ENCODE peak calls at places on chromosomes 7 and 10, in nine cellular contexts. One of them, this sample, is unnamed.

GRCh38 chr10:5659702-5660528 is 6.5 kb downstream of the ASB13 start:
- DNase-seq in glutamatergic neuron: no peak
- DNase-seq in BJ: peak; percentile 23
- DNase-seq in sigmoid colon: no peak
- DNase-seq in heart right ventricle: no peak
- DNase-seq in cardiac muscle cell: peak; percentile 70
- DNase-seq in A549: peak; percentile 43
- DNase-seq in WERI-Rb-1: no peak
- DNase-seq in GM12865: peak; percentile 50
- DNase-seq in this sample: no peak

GRCh38 chr10:71213127-71213616 is 802 bp downstream of the UNC5B start:
- DNase-seq in heart right ventricle: peak; percentile 50
- DNase-seq in glutamatergic neuron: peak; percentile 39
- DNase-seq in BJ: no peak
- DNase-seq in GM12865: peak; percentile 18
- DNase-seq in WERI-Rb-1: peak; percentile 83
- DNase-seq in A549: no peak
- DNase-seq in cardiac muscle cell: peak; percentile 84
- DNase-seq in sigmoid colon: peak; percentile 84
- DNase-seq in this sample: peak; percentile 61

GRCh38 chr7:88315532-88315931 is 8.8 kb upstream of the STEAP4 start:
- DNase-seq in BJ: no peak
- DNase-seq in heart right ventricle: no peak
- DNase-seq in A549: no peak
- DNase-seq in WERI-Rb-1: no peak
- DNase-seq in GM12865: no peak
- DNase-seq in glutamatergic neuron: no peak
- DNase-seq in cardiac muscle cell: no peak
- DNase-seq in sigmoid colon: no peak
- DNase-seq in this sample: no peak

GRCh38 chr10:9900765-9901164 is 1116.9 kb upstream of the CELF2 start:
- DNase-seq in A549: no peak
- DNase-seq in sigmoid colon: no peak
- DNase-seq in heart right ventricle: no peak
- DNase-seq in BJ: no peak
- DNase-seq in WERI-Rb-1: no peak
- DNase-seq in GM12865: no peak
- DNase-seq in glutamatergic neuron: no peak
- DNase-seq in cardiac muscle cell: no peak
- DNase-seq in this sample: no peak

GRCh38 chr7:76514926-76515325 is 4.6 kb downstream of the UPK3B start:
- DNase-seq in GM12865: no peak
- DNase-seq in A549: no peak
- DNase-seq in BJ: no peak
- DNase-seq in WERI-Rb-1: no peak
- DNase-seq in heart right ventricle: no peak
- DNase-seq in glutamatergic neuron: peak; percentile 52
- DNase-seq in cardiac muscle cell: no peak
- DNase-seq in sigmoid colon: no peak
- DNase-seq in this sample: peak; percentile 38

GRCh38 chr7:8391353-8392062 is 41.9 kb upstream of the NXPH1 start:
- DNase-seq in glutamatergic neuron: no peak
- DNase-seq in A549: no peak
- DNase-seq in heart right ventricle: no peak
- DNase-seq in BJ: no peak
- DNase-seq in GM12865: peak; percentile 62
- DNase-seq in cardiac muscle cell: no peak
- DNase-seq in WERI-Rb-1: no peak
- DNase-seq in sigmoid colon: no peak
- DNase-seq in this sample: no peak

GRCh38 chr7:153887756-153888591 is 164.2 kb upstream of the DPP6 start:
- DNase-seq in A549: no peak
- DNase-seq in cardiac muscle cell: no peak
- DNase-seq in glutamatergic neuron: no peak
- DNase-seq in heart right ventricle: no peak
- DNase-seq in WERI-Rb-1: no peak
- DNase-seq in GM12865: no peak
- DNase-seq in BJ: no peak
- DNase-seq in sigmoid colon: no peak
- DNase-seq in this sample: peak; percentile 49

GRCh38 chr10:126640391-126640790 is 30.1 kb downstream of the C10orf90 start:
- DNase-seq in cardiac muscle cell: peak; percentile 40
- DNase-seq in BJ: no peak
- DNase-seq in glutamatergic neuron: no peak
- DNase-seq in GM12865: no peak
- DNase-seq in heart right ventricle: no peak
- DNase-seq in WERI-Rb-1: no peak
- DNase-seq in sigmoid colon: no peak
- DNase-seq in A549: no peak
- DNase-seq in this sample: no peak

GRCh38 chr7:41886906-41887311 is 184.0 kb upstream of the INHBA start:
- DNase-seq in WERI-Rb-1: peak; percentile 15
- DNase-seq in A549: no peak
- DNase-seq in BJ: peak; percentile 85
- DNase-seq in GM12865: no peak
- DNase-seq in heart right ventricle: peak; percentile 58
- DNase-seq in cardiac muscle cell: peak; percentile 95
- DNase-seq in sigmoid colon: peak; percentile 87
- DNase-seq in glutamatergic neuron: peak; percentile 34
- DNase-seq in this sample: no peak

GRCh38 chr10:87702973-87703294 is 43.3 kb downstream of the PAPSS2 start:
- DNase-seq in GM12865: no peak
- DNase-seq in BJ: no peak
- DNase-seq in heart right ventricle: no peak
- DNase-seq in A549: no peak
- DNase-seq in cardiac muscle cell: no peak
- DNase-seq in sigmoid colon: no peak
- DNase-seq in glutamatergic neuron: no peak
- DNase-seq in WERI-Rb-1: no peak
- DNase-seq in this sample: no peak

GRCh38 chr10:117653170-117653515 is 110.6 kb downstream of the EMX2 start:
- DNase-seq in cardiac muscle cell: peak; percentile 84
- DNase-seq in sigmoid colon: no peak
- DNase-seq in glutamatergic neuron: no peak
- DNase-seq in BJ: peak; percentile 87
- DNase-seq in WERI-Rb-1: no peak
- DNase-seq in heart right ventricle: no peak
- DNase-seq in A549: peak; percentile 81
- DNase-seq in GM12865: peak; percentile 96
- DNase-seq in this sample: no peak

GRCh38 chr10:120946497-120946896 is 95.3 kb downstream of the WDR11 start:
- DNase-seq in WERI-Rb-1: no peak
- DNase-seq in cardiac muscle cell: peak; percentile 30
- DNase-seq in glutamatergic neuron: no peak
- DNase-seq in heart right ventricle: no peak
- DNase-seq in BJ: no peak
- DNase-seq in GM12865: no peak
- DNase-seq in A549: no peak
- DNase-seq in sigmoid colon: no peak
- DNase-seq in this sample: no peak

GRCh38 chr7:7808156-7808555 is 89.7 kb upstream of the RPA3 start:
- DNase-seq in BJ: no peak
- DNase-seq in cardiac muscle cell: peak; percentile 38
- DNase-seq in GM12865: no peak
- DNase-seq in glutamatergic neuron: no peak
- DNase-seq in heart right ventricle: no peak
- DNase-seq in WERI-Rb-1: no peak
- DNase-seq in sigmoid colon: no peak
- DNase-seq in A549: peak; percentile 10
- DNase-seq in this sample: no peak

GRCh38 chr10:24849537-24850299 is 102.7 kb downstream of the PRTFDC1 start:
- DNase-seq in sigmoid colon: no peak
- DNase-seq in glutamatergic neuron: no peak
- DNase-seq in GM12865: no peak
- DNase-seq in heart right ventricle: no peak
- DNase-seq in WERI-Rb-1: no peak
- DNase-seq in BJ: no peak
- DNase-seq in cardiac muscle cell: no peak
- DNase-seq in A549: no peak
- DNase-seq in this sample: no peak

GRCh38 chr10:103069453-103070331 is 123.4 kb downstream of the NT5C2 start:
- DNase-seq in sigmoid colon: no peak
- DNase-seq in BJ: no peak
- DNase-seq in glutamatergic neuron: peak; percentile 70
- DNase-seq in GM12865: peak; percentile 83
- DNase-seq in WERI-Rb-1: peak; percentile 64
- DNase-seq in cardiac muscle cell: peak; percentile 64
- DNase-seq in A549: peak; percentile 25
- DNase-seq in heart right ventricle: peak; percentile 48
- DNase-seq in this sample: peak; percentile 77

GRCh38 chr10:68496072-68496471 is 24.3 kb upstream of the DNA2 start:
- DNase-seq in cardiac muscle cell: no peak
- DNase-seq in WERI-Rb-1: no peak
- DNase-seq in GM12865: no peak
- DNase-seq in sigmoid colon: no peak
- DNase-seq in A549: no peak
- DNase-seq in glutamatergic neuron: no peak
- DNase-seq in BJ: no peak
- DNase-seq in heart right ventricle: no peak
- DNase-seq in this sample: no peak

GRCh38 chr10:92291921-92292860 is 1.2 kb downstream of the MARCHF5 start:
- DNase-seq in A549: peak; percentile 57
- DNase-seq in GM12865: peak; percentile 84
- DNase-seq in WERI-Rb-1: peak; percentile 48
- DNase-seq in BJ: no peak
- DNase-seq in heart right ventricle: peak; percentile 44
- DNase-seq in sigmoid colon: peak; percentile 75
- DNase-seq in glutamatergic neuron: peak; percentile 39
- DNase-seq in cardiac muscle cell: peak; percentile 69
- DNase-seq in this sample: peak; percentile 59

GRCh38 chr10:92291610-92291859 is 568 bp downstream of the MARCHF5 start:
- DNase-seq in A549: peak; percentile 20
- DNase-seq in sigmoid colon: no peak
- DNase-seq in heart right ventricle: no peak
- DNase-seq in WERI-Rb-1: no peak
- DNase-seq in BJ: no peak
- DNase-seq in glutamatergic neuron: no peak
- DNase-seq in cardiac muscle cell: no peak
- DNase-seq in GM12865: peak; percentile 25
- DNase-seq in this sample: no peak

GRCh38 chr10:92290076-92290836 is 622 bp downstream of the CPEB3 start:
- DNase-seq in heart right ventricle: no peak
- DNase-seq in A549: peak; percentile 38
- DNase-seq in cardiac muscle cell: peak; percentile 54
- DNase-seq in WERI-Rb-1: peak; percentile 44
- DNase-seq in GM12865: peak; percentile 41
- DNase-seq in BJ: no peak
- DNase-seq in sigmoid colon: peak; percentile 71
- DNase-seq in glutamatergic neuron: peak; percentile 36
- DNase-seq in this sample: no peak

DNA sequence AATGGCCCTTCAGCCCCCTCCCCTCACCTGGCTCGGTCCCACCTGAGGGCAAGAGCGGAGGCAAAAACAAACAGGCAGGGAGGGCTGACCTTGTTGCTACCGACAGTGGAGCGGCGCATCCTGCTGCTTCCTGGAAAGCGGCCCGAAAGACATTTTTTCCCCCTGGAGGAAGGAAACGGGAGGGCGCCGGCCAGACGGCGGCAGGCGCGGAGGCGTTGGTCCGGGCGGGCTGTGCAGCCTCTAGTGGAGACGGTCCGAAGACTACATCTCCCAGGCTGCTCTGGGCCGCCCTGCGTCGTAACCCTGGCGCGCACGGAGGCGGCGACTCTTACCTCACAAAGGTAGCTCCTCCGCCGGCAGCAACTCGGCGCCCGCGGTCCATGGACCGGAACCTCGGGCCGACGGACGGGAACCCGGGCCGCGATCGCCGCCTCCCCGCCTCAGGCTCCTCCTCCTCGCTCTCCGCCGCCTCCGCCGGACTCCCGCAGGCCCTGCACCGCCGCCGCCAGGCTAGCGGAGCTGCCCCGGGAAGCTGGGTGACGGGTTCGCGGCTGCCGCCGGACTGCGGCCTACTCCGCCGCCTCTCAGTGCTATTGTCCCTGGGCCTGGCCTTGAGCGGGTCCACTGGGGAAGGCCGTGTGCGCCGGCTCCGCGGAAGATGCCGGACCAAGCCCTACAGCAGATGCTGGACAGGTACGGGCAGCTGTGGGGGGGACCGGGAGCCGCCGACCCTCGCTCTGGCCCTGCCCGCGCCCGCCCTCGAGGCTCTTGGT is at the start of the genes CPEB3 and MARCHF5:
- DNase-seq in GM12865: peak; percentile 98
- DNase-seq in sigmoid colon: peak; percentile 98
- DNase-seq in cardiac muscle cell: peak; percentile 99
- DNase-seq in BJ: peak; percentile 82
- DNase-seq in A549: peak; percentile 92
- DNase-seq in heart right ventricle: peak; percentile 96
- DNase-seq in glutamatergic neuron: peak; percentile 95
- DNase-seq in WERI-Rb-1: peak; percentile 97
- DNase-seq in this sample: peak; percentile 96
- TF ChIP-seq CTCF in GM12865: peak; percentile 58
- TF ChIP-seq CTCF in sigmoid colon: peak; percentile 91
- TF ChIP-seq CTCF in cardiac muscle cell: peak; percentile 57
- TF ChIP-seq CTCF in BJ: peak; percentile 76
- TF ChIP-seq CTCF in A549: no peak
- TF ChIP-seq CTCF in heart right ventricle: peak; percentile 58
- TF ChIP-seq CTCF in glutamatergic neuron: peak; percentile 79
- TF ChIP-seq CTCF in WERI-Rb-1: peak; percentile 65
- TF ChIP-seq CTCF in this sample: peak; percentile 57

DNA sequence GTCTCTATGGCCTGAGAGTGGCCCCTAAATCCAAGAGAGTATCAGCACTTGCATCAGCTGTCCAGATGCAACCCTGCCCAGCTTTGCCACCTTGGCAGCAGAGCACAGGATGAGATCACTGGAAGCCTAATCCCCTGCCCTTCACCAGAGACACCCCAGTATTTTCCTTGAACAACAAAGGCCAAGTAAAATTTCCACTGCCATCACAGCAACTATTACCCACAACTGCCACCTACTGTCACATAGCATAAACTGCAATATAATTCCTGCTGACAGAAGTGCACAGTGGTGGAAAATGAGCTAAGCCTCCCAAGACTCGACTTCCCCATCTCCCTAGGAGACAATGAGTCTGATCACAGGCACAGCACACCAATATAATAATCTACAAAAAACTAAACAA is 462.8 kb upstream of the ZWINT start:
- DNase-seq in glutamatergic neuron: no peak
- DNase-seq in sigmoid colon: no peak
- DNase-seq in A549: no peak
- DNase-seq in heart right ventricle: no peak
- DNase-seq in cardiac muscle cell: no peak
- DNase-seq in WERI-Rb-1: peak; percentile 11
- DNase-seq in GM12865: peak; percentile 41
- DNase-seq in BJ: no peak
- DNase-seq in this sample: peak; percentile 4
- TF ChIP-seq CTCF in glutamatergic neuron: peak; percentile 58
- TF ChIP-seq CTCF in sigmoid colon: no peak
- TF ChIP-seq CTCF in A549: no peak
- TF ChIP-seq CTCF in heart right ventricle: no peak
- TF ChIP-seq CTCF in cardiac muscle cell: no peak
- TF ChIP-seq CTCF in WERI-Rb-1: peak; percentile 61
- TF ChIP-seq CTCF in GM12865: peak; percentile 59
- TF ChIP-seq CTCF in BJ: no peak
- TF ChIP-seq CTCF in this sample: peak; percentile 44

GRCh38 chr7:93092757-93093370 is 24.9 kb downstream of the SAMD9 start:
- DNase-seq in WERI-Rb-1: no peak
- DNase-seq in sigmoid colon: no peak
- DNase-seq in BJ: no peak
- DNase-seq in GM12865: peak; percentile 62
- DNase-seq in glutamatergic neuron: no peak
- DNase-seq in heart right ventricle: no peak
- DNase-seq in cardiac muscle cell: peak; percentile 68
- DNase-seq in A549: no peak
- DNase-seq in this sample: no peak
- TF ChIP-seq CTCF in WERI-Rb-1: peak; percentile 47
- TF ChIP-seq CTCF in sigmoid colon: no peak
- TF ChIP-seq CTCF in BJ: peak; percentile 63
- TF ChIP-seq CTCF in GM12865: peak; percentile 48
- TF ChIP-seq CTCF in glutamatergic neuron: no peak
- TF ChIP-seq CTCF in heart right ventricle: no peak
- TF ChIP-seq CTCF in cardiac muscle cell: peak; percentile 59
- TF ChIP-seq CTCF in A549: peak; percentile 37
- TF ChIP-seq CTCF in this sample: peak; percentile 57

GRCh38 chr10:42753126-42753506 is 29.5 kb upstream of the BMS1 start:
- DNase-seq in GM12865: peak; percentile 22
- DNase-seq in A549: peak; percentile 66
- DNase-seq in BJ: no peak
- DNase-seq in sigmoid colon: peak; percentile 87
- DNase-seq in glutamatergic neuron: peak; percentile 93
- DNase-seq in heart right ventricle: peak; percentile 83
- DNase-seq in cardiac muscle cell: peak; percentile 82
- DNase-seq in WERI-Rb-1: peak; percentile 77
- DNase-seq in this sample: peak; percentile 80
- TF ChIP-seq CTCF in GM12865: peak; percentile 44
- TF ChIP-seq CTCF in A549: peak; percentile 81
- TF ChIP-seq CTCF in BJ: peak; percentile 81
- TF ChIP-seq CTCF in sigmoid colon: peak; percentile 87
- TF ChIP-seq CTCF in glutamatergic neuron: peak; percentile 81
- TF ChIP-seq CTCF in heart right ventricle: peak; percentile 73
- TF ChIP-seq CTCF in cardiac muscle cell: peak; percentile 94
- TF ChIP-seq CTCF in WERI-Rb-1: peak; percentile 90
- TF ChIP-seq CTCF in this sample: peak; percentile 78

This sample was measured in SK-N-SH.